ENCODE peak calls at places on chromosome 4, in ten cellular contexts. V is thyroid gland, Q is heart right ventricle, Y is IMR-90, A is lower leg skin, X is GM12878, O is adrenal gland, I is cardiac fibroblast, S is pancreas, R is choroid plexus epithelial cell. M is an unnamed sample.

GRCh38 chr4:98150092-98150761 is 7.0 kb upstream of the STPG2 start:
- DNase-seq in R (peak; percentile 42), O (no peak), Y (peak; percentile 16), I (peak; percentile 39), S (no peak), Q (no peak), X (no peak), A (no peak), V (no peak), M (no peak)

GRCh38 chr4:113901994-113902787 is 77.3 kb downstream of the ARSJ start:
- DNase-seq in V (peak; percentile 57), I (no peak), Y (no peak), Q (no peak), S (peak; percentile 88), A (no peak), X (no peak), O (no peak), R (no peak), M (no peak)

GRCh38 chr4:39469429-39470077 is 10.7 kb downstream of the LIAS start:
- DNase-seq in V (peak; percentile 44), O (peak; percentile 67), S (peak; percentile 49), A (no peak), Q (peak; percentile 16), I (peak; percentile 91), Y (peak; percentile 87), R (peak; percentile 90), X (peak; percentile 48), M (peak; percentile 65)

GRCh38 chr4:146511381-146511780 is 10.4 kb downstream of the SLC10A7 start:
- DNase-seq in Y (no peak), I (no peak), X (no peak), V (no peak), O (no peak), S (no peak), Q (no peak), R (no peak), A (no peak), M (no peak)

GRCh38 chr4:153486281-153487151 is 20.4 kb downstream of the TMEM131L start:
- DNase-seq in R (peak; percentile 89), Q (peak; percentile 27), V (peak; percentile 44), X (no peak), I (peak; percentile 69), A (peak; percentile 64), O (no peak), Y (peak; percentile 91), S (peak; percentile 57), M (no peak)

GRCh38 chr4:7366180-7366957 is 68.4 kb downstream of the PSAPL1 start:
- DNase-seq in Y (no peak), X (no peak), O (no peak), I (no peak), V (peak; percentile 69), Q (no peak), A (no peak), R (no peak), S (no peak), M (no peak)

GRCh38 chr4:38086515-38087226 is 126.5 kb downstream of the PTTG2 start:
- DNase-seq in I (no peak), R (no peak), V (no peak), A (no peak), O (no peak), X (no peak), S (no peak), Q (no peak), Y (no peak), M (no peak)

GRCh38 chr4:5084911-5085475 is 33.7 kb downstream of the STK32B start:
- DNase-seq in Y (peak; percentile 15), A (no peak), R (peak; percentile 1), X (no peak), I (no peak), V (no peak), S (no peak), O (no peak), Q (no peak), M (no peak)

GRCh38 chr4:159042097-159042605 is 60.7 kb upstream of the RAPGEF2 start:
- DNase-seq in A (peak; percentile 26), I (peak; percentile 30), Q (peak; percentile 52), V (peak; percentile 77), O (no peak), S (no peak), R (peak; percentile 39), X (no peak), Y (no peak), M (no peak)

GRCh38 chr4:98631506-98631905 is 26.9 kb downstream of the TSPAN5 start:
- DNase-seq in R (no peak), A (no peak), Y (no peak), S (no peak), I (no peak), X (no peak), O (no peak), V (no peak), Q (no peak), M (no peak)

GRCh38 chr4:3389186-3389878 is 52.4 kb upstream of the HGFAC start:
- DNase-seq in O (no peak), I (no peak), V (no peak), R (no peak), Q (no peak), Y (no peak), A (no peak), X (no peak), S (no peak), M (no peak)

GRCh38 chr4:180394730-180395129 is 1848.5 kb upstream of the TENM3 start:
- DNase-seq in V (no peak), A (no peak), O (no peak), I (no peak), S (no peak), Y (no peak), R (no peak), Q (no peak), X (no peak), M (no peak)

GRCh38 chr4:150229538-150229937 is 151.3 kb downstream of the DCLK2 start:
- DNase-seq in Y (peak; percentile 93), I (peak; percentile 79), Q (no peak), S (no peak), R (peak; percentile 71), V (no peak), X (no peak), A (no peak), O (no peak), M (no peak)

GRCh38 chr4:95889662-95890061 is 49.8 kb downstream of the PDHA2 start:
- DNase-seq in Y (no peak), R (peak; percentile 42), Q (no peak), A (no peak), X (no peak), S (no peak), I (peak; percentile 36), O (no peak), V (no peak), M (no peak)

GRCh38 chr4:52904421-52904820 is 42.3 kb downstream of the RASL11B start:
- DNase-seq in R (no peak), Q (no peak), Y (peak; percentile 66), S (no peak), O (peak; percentile 34), V (no peak), A (no peak), X (no peak), I (no peak), M (no peak)

GRCh38 chr4:7156273-7157139 is 35.8 kb upstream of the SORCS2 start:
- DNase-seq in Q (peak; percentile 49), S (no peak), I (peak; percentile 56), Y (peak; percentile 25), O (peak; percentile 4), V (peak; percentile 55), X (no peak), A (no peak), R (peak; percentile 60), M (no peak)

DNA sequence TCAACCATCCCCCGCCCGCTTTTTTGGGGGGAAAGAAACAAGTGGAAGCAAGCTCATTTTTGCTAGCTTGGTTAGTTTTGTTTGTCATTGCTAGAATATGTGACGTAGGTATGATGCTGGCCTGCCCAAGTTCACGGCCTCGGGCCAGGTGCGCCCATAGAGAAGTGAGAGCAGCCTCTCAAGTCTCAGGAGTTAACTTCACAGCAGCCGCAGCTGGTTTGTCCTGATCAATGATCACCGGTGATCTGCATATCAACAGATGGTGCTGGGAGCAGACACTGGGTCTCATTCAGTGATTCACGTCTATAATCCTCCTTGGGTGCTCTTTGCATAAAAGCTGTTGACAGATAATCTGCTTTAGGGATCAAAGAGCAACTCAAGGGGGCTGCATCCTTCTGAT is 50.1 kb downstream of the ENPP6 start:
- DNase-seq in O (no peak), S (no peak), I (no peak), X (no peak), A (no peak), Q (no peak), R (no peak), Y (no peak), V (no peak), M (no peak)
- H3K4me3 ChIP-seq in O (no peak overlapping the region), S (no peak overlapping the region), I (no peak overlapping the region), X (no peak overlapping the region), A (no peak overlapping the region), Q (no peak overlapping the region), R (no peak overlapping the region), Y (no peak overlapping the region), V (no peak overlapping the region), M (no peak overlapping the region)

DNA sequence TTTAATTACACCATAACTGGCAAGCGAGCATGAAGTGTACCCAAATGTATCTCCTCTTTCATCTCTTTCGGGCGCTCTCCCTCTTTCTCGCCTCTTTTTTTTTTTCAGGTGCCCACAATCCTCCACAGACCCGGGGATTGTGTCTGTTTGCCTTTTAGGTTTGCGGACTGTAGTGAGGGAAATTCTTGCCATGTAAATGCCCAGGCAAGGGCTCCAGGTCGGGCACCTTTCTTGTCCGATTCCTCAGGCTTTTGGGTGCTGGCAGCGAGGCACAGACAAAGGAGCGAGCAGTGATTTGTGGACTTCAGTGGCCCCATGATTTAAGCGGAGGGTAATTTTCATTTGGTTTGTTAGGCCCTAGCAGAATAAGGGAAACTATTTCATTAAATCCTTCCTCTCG is 1.1 kb upstream of the PHOX2B start:
- DNase-seq in X (no peak), I (no peak), Q (no peak), Y (no peak), A (no peak), S (no peak), V (no peak), R (no peak), O (no peak), M (no peak)
- TF ChIP-seq CTCF in X (no peak), I (no peak), Q (no peak), Y (no peak), A (no peak), S (no peak), V (no peak), R (no peak), O (no peak), M (no peak)

GRCh38 chr4:149050840-149051239 is 608.6 kb upstream of the NR3C2 start:
- DNase-seq in X (no peak), Q (no peak), I (no peak), R (no peak), A (no peak), O (no peak), Y (no peak), S (no peak), V (no peak), M (no peak)
- H3K4me3 ChIP-seq in X (no peak overlapping the region), Q (no peak overlapping the region), I (no peak overlapping the region), R (no peak overlapping the region), A (no peak overlapping the region), O (no peak overlapping the region), Y (no peak overlapping the region), S (no peak overlapping the region), V (no peak overlapping the region), M (no peak overlapping the region)

GRCh38 chr4:82801910-82802521 is 3.4 kb upstream of the SCD5 start:
- DNase-seq in O (no peak), I (peak; percentile 54), Y (peak; percentile 51), X (no peak), V (no peak), S (no peak), A (no peak), Q (no peak), R (peak; percentile 72), M (no peak)
- TF ChIP-seq CTCF in O (peak; percentile 19), I (peak; percentile 46), Y (peak; percentile 54), X (no peak), V (no peak), S (no peak), A (no peak), Q (no peak), R (peak; percentile 65), M (peak; percentile 18)